ENCODE peak calls at places on chromosomes 11 and 22, in five cellular contexts. One of them, this sample, is unnamed.

GRCh38 chr22:26045051-26045450 is 124.2 kb upstream of the SEZ6L start:
- DNase-seq in K562: no peak
- DNase-seq in A549: no peak
- DNase-seq in IMR-90: no peak
- DNase-seq in SK-N-SH: no peak
- DNase-seq in this sample: no peak

GRCh38 chr11:15104166-15104565 is 10.6 kb upstream of the INSC start:
- DNase-seq in IMR-90: peak; percentile 40
- DNase-seq in A549: no peak
- DNase-seq in SK-N-SH: no peak
- DNase-seq in K562: no peak
- DNase-seq in this sample: no peak

GRCh38 chr11:85884581-85885021 is 29.4 kb downstream of the CCDC83 start:
- DNase-seq in SK-N-SH: no peak
- DNase-seq in IMR-90: peak; percentile 36
- DNase-seq in K562: no peak
- DNase-seq in A549: no peak
- DNase-seq in this sample: no peak

GRCh38 chr11:83863272-83863671 is 577.1 kb upstream of the CCDC90B start:
- DNase-seq in A549: no peak
- DNase-seq in K562: no peak
- DNase-seq in IMR-90: no peak
- DNase-seq in SK-N-SH: no peak
- DNase-seq in this sample: no peak

GRCh38 chr11:83957038-83957900 is 671.1 kb upstream of the CCDC90B start:
- DNase-seq in A549: no peak
- DNase-seq in K562: no peak
- DNase-seq in IMR-90: no peak
- DNase-seq in SK-N-SH: no peak
- DNase-seq in this sample: no peak

GRCh38 chr11:47248664-47249377 is at the start of gene ACP2:
- DNase-seq in A549: peak; percentile 81
- DNase-seq in K562: peak; percentile 82
- DNase-seq in IMR-90: peak; percentile 87
- DNase-seq in SK-N-SH: peak; percentile 89
- DNase-seq in this sample: peak; percentile 64

GRCh38 chr11:67314218-67314617 is 10.9 kb downstream of the SSH3 start:
- DNase-seq in K562: no peak
- DNase-seq in A549: no peak
- DNase-seq in IMR-90: no peak
- DNase-seq in SK-N-SH: no peak
- DNase-seq in this sample: no peak

GRCh38 chr22:38005943-38006342 is 21.6 kb upstream of the SOX10 start:
- DNase-seq in SK-N-SH: no peak
- DNase-seq in K562: no peak
- DNase-seq in IMR-90: no peak
- DNase-seq in A549: no peak
- DNase-seq in this sample: no peak

GRCh38 chr11:50246183-50246582 is 213.5 kb downstream of the OR4C45 start:
- DNase-seq in SK-N-SH: no peak
- DNase-seq in A549: no peak
- DNase-seq in K562: no peak
- DNase-seq in IMR-90: no peak
- DNase-seq in this sample: no peak

GRCh38 chr11:47483408-47483807 is 34.5 kb upstream of the RAPSN start:
- DNase-seq in A549: no peak
- DNase-seq in IMR-90: no peak
- DNase-seq in K562: no peak
- DNase-seq in SK-N-SH: no peak
- DNase-seq in this sample: no peak

GRCh38 chr11:46407635-46408034 is 16.1 kb upstream of the CHRM4 start:
- DNase-seq in K562: no peak
- DNase-seq in A549: no peak
- DNase-seq in SK-N-SH: no peak
- DNase-seq in IMR-90: no peak
- DNase-seq in this sample: no peak

GRCh38 chr22:42396621-42397331 is 35.4 kb downstream of the NFAM1 start:
- DNase-seq in A549: no peak
- DNase-seq in SK-N-SH: no peak
- DNase-seq in IMR-90: no peak
- DNase-seq in K562: no peak
- DNase-seq in this sample: no peak

GRCh38 chr22:26124991-26125725 is 44.1 kb upstream of the SEZ6L start:
- DNase-seq in K562: no peak
- DNase-seq in A549: no peak
- DNase-seq in IMR-90: no peak
- DNase-seq in SK-N-SH: no peak
- DNase-seq in this sample: no peak

GRCh38 chr11:105181100-105181499 is 41.5 kb upstream of the CARD18 start:
- DNase-seq in IMR-90: peak; percentile 76
- DNase-seq in A549: no peak
- DNase-seq in SK-N-SH: no peak
- DNase-seq in K562: no peak
- DNase-seq in this sample: no peak

GRCh38 chr11:62928011-62928410 is 6.8 kb upstream of the CHRM1 start:
- DNase-seq in SK-N-SH: peak; percentile 82
- DNase-seq in IMR-90: no peak
- DNase-seq in K562: no peak
- DNase-seq in A549: no peak
- DNase-seq in this sample: no peak

GRCh38 chr11:115629456-115630015 is 125.3 kb upstream of the CADM1 start:
- DNase-seq in IMR-90: no peak
- DNase-seq in A549: no peak
- DNase-seq in K562: no peak
- DNase-seq in SK-N-SH: peak; percentile 55
- DNase-seq in this sample: no peak

GRCh38 chr22:44618400-44618799 is 83.6 kb upstream of the PRR5 start:
- DNase-seq in A549: no peak
- DNase-seq in SK-N-SH: peak; percentile 75
- DNase-seq in IMR-90: no peak
- DNase-seq in K562: no peak
- DNase-seq in this sample: no peak

GRCh38 chr11:43852057-43852636 is 28.5 kb upstream of the ALKBH3 start:
- DNase-seq in A549: peak; percentile 75
- DNase-seq in IMR-90: peak; percentile 88
- DNase-seq in SK-N-SH: peak; percentile 73
- DNase-seq in K562: peak; percentile 64
- DNase-seq in this sample: peak; percentile 27

GRCh38 chr11:113458189-113458588 is 17.0 kb downstream of the DRD2 start:
- DNase-seq in A549: no peak
- DNase-seq in K562: no peak
- DNase-seq in IMR-90: no peak
- DNase-seq in SK-N-SH: no peak
- DNase-seq in this sample: no peak

GRCh38 chr11:47495856-47496217 is 46.9 kb upstream of the RAPSN start:
- DNase-seq in K562: no peak
- DNase-seq in SK-N-SH: no peak
- DNase-seq in A549: no peak
- DNase-seq in IMR-90: no peak
- DNase-seq in this sample: no peak

GRCh38 chr11:62556872-62557631 is 10.4 kb upstream of the AHNAK start:
- DNase-seq in SK-N-SH: no peak
- DNase-seq in IMR-90: peak; percentile 11
- DNase-seq in A549: no peak
- DNase-seq in K562: no peak
- DNase-seq in this sample: peak; percentile 81

GRCh38 chr11:4713241-4713640 is 8.7 kb downstream of the MMP26 start:
- DNase-seq in K562: no peak
- DNase-seq in SK-N-SH: no peak
- DNase-seq in A549: no peak
- DNase-seq in IMR-90: peak; percentile 21
- DNase-seq in this sample: no peak

GRCh38 chr22:39219071-39220050 is 25.4 kb downstream of the PDGFB start:
- DNase-seq in SK-N-SH: no peak
- DNase-seq in IMR-90: no peak
- DNase-seq in K562: no peak
- DNase-seq in A549: no peak
- DNase-seq in this sample: no peak

GRCh38 chr11:12019337-12019736 is 10.9 kb upstream of the DKK3 start:
- DNase-seq in A549: no peak
- DNase-seq in IMR-90: peak; percentile 87
- DNase-seq in SK-N-SH: no peak
- DNase-seq in K562: no peak
- DNase-seq in this sample: no peak

GRCh38 chr22:30340911-30341685 is 14.4 kb upstream of the TBC1D10A start:
- DNase-seq in SK-N-SH: no peak
- DNase-seq in IMR-90: no peak
- DNase-seq in A549: no peak
- DNase-seq in K562: no peak
- DNase-seq in this sample: no peak

GRCh38 chr11:81237139-81237538 is 1496.5 kb downstream of the FAM181B start:
- DNase-seq in A549: no peak
- DNase-seq in SK-N-SH: peak; percentile 5
- DNase-seq in K562: no peak
- DNase-seq in IMR-90: peak; percentile 4
- DNase-seq in this sample: no peak

GRCh38 chr11:67409781-67410368 is 5.6 kb upstream of the CARNS1 start:
- DNase-seq in A549: no peak
- DNase-seq in K562: peak; percentile 31
- DNase-seq in IMR-90: no peak
- DNase-seq in SK-N-SH: no peak
- DNase-seq in this sample: no peak

GRCh38 chr22:32378703-32379272 is 21.1 kb downstream of the RFPL3 start:
- DNase-seq in A549: peak; percentile 25
- DNase-seq in SK-N-SH: peak; percentile 80
- DNase-seq in IMR-90: peak; percentile 18
- DNase-seq in K562: peak; percentile 72
- DNase-seq in this sample: no peak

GRCh38 chr22:30238661-30239420 is 7.7 kb downstream of the LIF start:
- DNase-seq in K562: peak; percentile 72
- DNase-seq in A549: no peak
- DNase-seq in SK-N-SH: no peak
- DNase-seq in IMR-90: peak; percentile 87
- DNase-seq in this sample: no peak

GRCh38 chr11:12291313-12291712 is 86.1 kb upstream of the PARVA start:
- DNase-seq in K562: no peak
- DNase-seq in SK-N-SH: peak; percentile 1
- DNase-seq in A549: no peak
- DNase-seq in IMR-90: no peak
- DNase-seq in this sample: no peak

GRCh38 chr22:49010901-49011300 is 816.8 kb downstream of the BRD1 start:
- DNase-seq in K562: no peak
- DNase-seq in SK-N-SH: peak; percentile 9
- DNase-seq in IMR-90: no peak
- DNase-seq in A549: no peak
- DNase-seq in this sample: no peak

GRCh38 chr11:11265994-11266606 is 87.0 kb downstream of the CSNK2A3 start:
- DNase-seq in SK-N-SH: peak; percentile 62
- DNase-seq in A549: peak; percentile 64
- DNase-seq in K562: peak; percentile 90
- DNase-seq in IMR-90: peak; percentile 3
- DNase-seq in this sample: no peak

GRCh38 chr11:114089748-114090147 is 30.2 kb downstream of the ZBTB16 start:
- DNase-seq in K562: no peak
- DNase-seq in IMR-90: no peak
- DNase-seq in SK-N-SH: no peak
- DNase-seq in A549: no peak
- DNase-seq in this sample: no peak

GRCh38 chr22:24424001-24424900 is 3.1 kb upstream of the ADORA2A start:
- DNase-seq in SK-N-SH: no peak
- DNase-seq in IMR-90: no peak
- DNase-seq in K562: peak; percentile 56
- DNase-seq in A549: no peak
- DNase-seq in this sample: no peak

GRCh38 chr11:73402834-73403185 is 26.6 kb downstream of the RELT start:
- DNase-seq in A549: no peak
- DNase-seq in K562: no peak
- DNase-seq in IMR-90: no peak
- DNase-seq in SK-N-SH: no peak
- DNase-seq in this sample: no peak

GRCh38 chr22:19886605-19887250 is 32.1 kb upstream of the GNB1L start:
- DNase-seq in IMR-90: peak; percentile 61
- DNase-seq in SK-N-SH: no peak
- DNase-seq in K562: no peak
- DNase-seq in A549: no peak
- DNase-seq in this sample: no peak
- TF ChIP-seq RCOR1 in IMR-90: no peak
- TF ChIP-seq RCOR1 in SK-N-SH: no peak
- TF ChIP-seq RCOR1 in K562: no peak
- TF ChIP-seq RCOR1 in A549: no peak
- TF ChIP-seq RCOR1 in this sample: no peak

GRCh38 chr11:30825723-30826122 is 239.6 kb upstream of the MPPED2 start:
- DNase-seq in IMR-90: no peak
- DNase-seq in K562: no peak
- DNase-seq in SK-N-SH: no peak
- DNase-seq in A549: no peak
- DNase-seq in this sample: no peak

GRCh38 chr11:30826911-30827310 is 240.8 kb upstream of the MPPED2 start:
- DNase-seq in K562: no peak
- DNase-seq in IMR-90: no peak
- DNase-seq in SK-N-SH: no peak
- DNase-seq in A549: no peak
- DNase-seq in this sample: no peak

GRCh38 chr11:30830666-30831065 is 244.5 kb upstream of the MPPED2 start:
- DNase-seq in K562: no peak
- DNase-seq in SK-N-SH: no peak
- DNase-seq in IMR-90: no peak
- DNase-seq in A549: no peak
- DNase-seq in this sample: no peak
- TF ChIP-seq RCOR1 in K562: no peak
- TF ChIP-seq RCOR1 in SK-N-SH: no peak
- TF ChIP-seq RCOR1 in IMR-90: no peak
- TF ChIP-seq RCOR1 in A549: no peak
- TF ChIP-seq RCOR1 in this sample: no peak

GRCh38 chr22:19984201-19984753 is 32.3 kb downstream of the ARVCF start:
- DNase-seq in IMR-90: peak; percentile 79
- DNase-seq in SK-N-SH: no peak
- DNase-seq in A549: peak; percentile 61
- DNase-seq in K562: no peak
- DNase-seq in this sample: no peak
- TF ChIP-seq RCOR1 in IMR-90: no peak
- TF ChIP-seq RCOR1 in SK-N-SH: no peak
- TF ChIP-seq RCOR1 in A549: no peak
- TF ChIP-seq RCOR1 in K562: no peak
- TF ChIP-seq RCOR1 in this sample: no peak

GRCh38 chr11:125210112-125210511 is 45.6 kb downstream of the PKNOX2 start:
- DNase-seq in IMR-90: no peak
- DNase-seq in A549: no peak
- DNase-seq in SK-N-SH: no peak
- DNase-seq in K562: no peak
- DNase-seq in this sample: no peak
- TF ChIP-seq RCOR1 in IMR-90: no peak
- TF ChIP-seq RCOR1 in A549: no peak
- TF ChIP-seq RCOR1 in SK-N-SH: no peak
- TF ChIP-seq RCOR1 in K562: no peak
- TF ChIP-seq RCOR1 in this sample: no peak

GRCh38 chr11:9529333-9529648 is 44.2 kb upstream of the WEE1 start:
- DNase-seq in SK-N-SH: peak; percentile 66
- DNase-seq in K562: peak; percentile 49
- DNase-seq in IMR-90: no peak
- DNase-seq in A549: no peak
- DNase-seq in this sample: no peak
- TF ChIP-seq RCOR1 in SK-N-SH: no peak
- TF ChIP-seq RCOR1 in K562: no peak
- TF ChIP-seq RCOR1 in IMR-90: no peak
- TF ChIP-seq RCOR1 in A549: no peak
- TF ChIP-seq RCOR1 in this sample: no peak

This sample was measured in GM12878.